ENCODE peak calls at places on chromosomes 7 and 10, in five cellular contexts. S is IMR-90, Q is heart left ventricle, R is PC-3, M is left lobe of liver. W is an unnamed sample.

GRCh38 chr10:77156406-77156879 is 481.2 kb downstream of the KCNMA1 start:
- ATAC-seq in S (peak; percentile 36), Q (no peak), R (peak; percentile 36), M (no peak), W (no peak)

GRCh38 chr7:3078458-3078857 is 34.8 kb upstream of the CARD11 start:
- ATAC-seq in S (no peak), Q (no peak), R (no peak), M (no peak), W (no peak)

GRCh38 chr7:156607332-156608175 is 33.0 kb upstream of the RNF32 start:
- ATAC-seq in S (peak; percentile 35), Q (no peak), R (no peak), M (peak; percentile 9), W (peak; percentile 29)

GRCh38 chr7:102991077-102991539 is 78.3 kb downstream of the LRRC17 start:
- ATAC-seq in S (no peak), Q (no peak), R (peak; percentile 25), M (no peak), W (peak; percentile 15)

GRCh38 chr10:3792710-3793219 is 7.8 kb upstream of the KLF6 start:
- ATAC-seq in S (no peak), Q (no peak), R (no peak), M (no peak), W (no peak)

GRCh38 chr7:43612599-43613589 is 30.0 kb downstream of the STK17A start:
- ATAC-seq in S (peak; percentile 60), Q (no peak), R (no peak), M (no peak), W (peak; percentile 91)

GRCh38 chr7:43618073-43618472 is 35.2 kb downstream of the STK17A start:
- ATAC-seq in S (no peak), Q (no peak), R (no peak), M (no peak), W (no peak)

GRCh38 chr7:51867117-51867516 is 550.5 kb upstream of the COBL start:
- ATAC-seq in S (no peak), Q (no peak), R (no peak), M (no peak), W (no peak)

GRCh38 chr10:71761541-71762113 is 11.7 kb downstream of the VSIR start:
- ATAC-seq in S (no peak), Q (no peak), R (no peak), M (no peak), W (no peak)

GRCh38 chr7:96174812-96175211 is 147.1 kb downstream of the SLC25A13 start:
- ATAC-seq in S (no peak), Q (no peak), R (no peak), M (peak; percentile 11), W (no peak)

GRCh38 chr10:133214468-133215410 is 15.3 kb upstream of the UTF1 start:
- ATAC-seq in S (no peak), Q (no peak), R (no peak), M (no peak), W (no peak)

GRCh38 chr10:97363071-97363470 is 28.5 kb upstream of the FRAT2 start:
- ATAC-seq in S (no peak), Q (no peak), R (no peak), M (peak; percentile 43), W (no peak)

GRCh38 chr10:52778511-52779392 is 6.2 kb upstream of the MBL2 start:
- ATAC-seq in S (no peak), Q (no peak), R (no peak), M (no peak), W (no peak)

GRCh38 chr10:130401860-130402765 is 265.9 kb downstream of the GLRX3 start:
- ATAC-seq in S (no peak), Q (no peak), R (no peak), M (no peak), W (no peak)

GRCh38 chr7:22433710-22434460 is 66.1 kb downstream of the STEAP1B start:
- ATAC-seq in S (no peak), Q (peak; percentile 51), R (peak; percentile 62), M (no peak), W (no peak)

GRCh38 chr7:93715234-93715633 is 140.7 kb upstream of the CALCR start:
- ATAC-seq in S (peak; percentile 82), Q (no peak), R (peak; percentile 87), M (peak; percentile 63), W (no peak)